ENCODE peak calls at places on chromosomes 11 and 22, in five cellular contexts. R, L, H, D and N are unnamed samples.

GRCh38 chr11:57432714-57433163 is 5.8 kb upstream of the SLC43A3 start:
- DNase-seq in R (peak), L (peak), H (peak), D (no peak), N (no peak)

GRCh38 chr11:115759622-115760527 is 255.7 kb upstream of the CADM1 start:
- DNase-seq in R (no peak), L (no peak), H (no peak), D (peak), N (no peak)

GRCh38 chr11:118892515-118892914 is 8.8 kb downstream of the CXCR5 start:
- DNase-seq in R (no peak), L (no peak), H (no peak), D (no peak), N (no peak)

GRCh38 chr11:3207530-3208189 is 11.0 kb downstream of the MRGPRG start:
- DNase-seq in R (no peak), L (no peak), H (no peak), D (peak), N (no peak)

GRCh38 chr11:17770917-17771316 is 36.3 kb downstream of the KCNC1 start:
- DNase-seq in R (no peak), L (no peak), H (peak), D (no peak), N (no peak)

GRCh38 chr22:50714150-50714549 is 23.9 kb upstream of the ACR start:
- DNase-seq in R (no peak), L (no peak), H (no peak), D (peak), N (no peak)

GRCh38 chr11:96114178-96115070 is 190.5 kb upstream of the MTMR2 start:
- DNase-seq in R (no peak), L (no peak), H (peak), D (no peak), N (no peak)

GRCh38 chr11:2792376-2793250 is 92.8 kb upstream of the KCNQ1OT1 start:
- DNase-seq in R (no peak), L (no peak), H (no peak), D (peak), N (no peak)

GRCh38 chr22:23075525-23076216 is 5.4 kb downstream of the GNAZ start:
- DNase-seq in R (no peak), L (no peak), H (no peak), D (peak), N (no peak)

DNA sequence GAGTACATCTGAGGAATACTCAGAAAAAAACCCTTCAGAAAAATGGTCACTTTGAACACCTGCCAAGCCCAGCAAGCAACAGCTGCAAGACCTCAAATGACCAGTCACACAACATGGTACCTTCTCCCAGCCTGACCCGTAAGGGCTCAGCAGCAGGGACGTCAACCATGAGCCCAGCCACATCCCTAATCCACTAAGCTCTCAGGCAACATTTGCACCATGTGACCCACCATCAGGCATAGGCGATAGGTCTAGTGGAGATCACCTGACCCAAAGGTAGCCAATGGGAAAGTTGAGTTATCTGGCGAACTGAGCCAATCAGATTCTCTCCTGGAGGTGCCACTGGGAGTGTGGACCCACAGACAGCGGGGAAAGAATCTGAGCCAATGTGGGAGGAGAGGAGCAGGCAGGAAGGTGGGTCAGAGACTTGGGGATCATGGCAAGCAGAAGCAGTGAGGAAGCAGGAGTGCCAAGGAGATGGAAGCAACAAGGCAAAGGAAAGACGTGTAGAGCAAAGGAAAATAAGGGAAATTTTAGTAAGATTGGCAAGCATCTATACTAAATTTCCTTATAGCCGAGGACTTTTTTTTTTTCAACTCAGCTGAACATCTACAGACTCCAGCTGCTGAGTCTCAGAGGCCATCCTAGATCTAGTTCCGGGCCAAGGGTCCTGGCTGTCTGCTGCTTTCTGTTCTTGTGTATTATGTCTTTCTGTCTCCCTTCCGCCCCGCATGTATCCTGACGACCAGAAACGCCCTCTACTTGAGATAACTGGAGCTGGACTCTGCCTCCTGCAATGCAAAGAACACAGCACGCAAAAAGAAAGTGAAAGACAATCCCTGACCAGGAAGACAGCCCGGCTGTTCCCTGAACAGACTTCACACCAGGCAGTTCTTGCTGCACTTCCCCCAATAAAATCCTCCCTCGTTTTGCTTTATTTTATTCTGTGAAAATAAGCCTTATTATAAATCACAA is 11.0 kb upstream of the PLAAT2 start:
- DNase-seq in R (no peak), L (peak), H (peak), D (no peak), N (no peak)
- H3K4me3 ChIP-seq in R (no peak), L (peak), H (peak), D (no peak), N (peak)

GRCh38 chr11:76242004-76242779 is 35.9 kb upstream of the WNT11 start:
- DNase-seq in R (no peak), L (no peak), H (no peak), D (no peak), N (no peak)

GRCh38 chr11:76243648-76244285 is 37.5 kb upstream of the WNT11 start:
- DNase-seq in R (no peak), L (no peak), H (no peak), D (no peak), N (no peak)

GRCh38 chr11:76241243-76242000 is 35.1 kb upstream of the WNT11 start:
- DNase-seq in R (no peak), L (no peak), H (no peak), D (no peak), N (no peak)

GRCh38 chr11:76244311-76245061 is 38.2 kb upstream of the WNT11 start:
- DNase-seq in R (no peak), L (no peak), H (no peak), D (no peak), N (no peak)

DNA sequence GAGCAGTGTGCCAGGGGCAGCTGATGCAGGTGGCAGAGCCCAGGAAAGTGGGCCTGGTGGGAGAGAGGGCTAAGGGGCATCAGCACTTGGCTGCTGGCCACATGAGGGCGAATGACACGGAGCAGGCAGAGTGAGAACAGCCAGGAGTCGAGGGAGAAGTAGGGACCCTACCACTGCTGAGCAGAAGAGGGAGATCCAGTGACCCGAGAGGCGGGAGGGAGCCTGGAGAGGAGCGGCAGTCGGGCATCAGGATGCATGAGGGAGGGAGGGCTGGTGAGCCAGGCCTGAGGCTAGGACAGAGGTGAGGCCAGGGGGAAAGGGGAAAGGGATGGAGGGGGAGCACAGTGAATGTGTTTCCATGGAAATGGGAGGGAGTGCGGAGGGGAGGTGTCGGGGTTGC is 36.9 kb upstream of the WNT11 start:
- DNase-seq in R (no peak), L (no peak), H (no peak), D (no peak), N (no peak)
- H3K4me3 ChIP-seq in R (no peak), L (no peak), H (no peak), D (no peak), N (no peak)

GRCh38 chr11:65947603-65948125 is 2.4 kb downstream of the TSGA10IP start:
- DNase-seq in R (no peak), L (no peak), H (no peak), D (no peak), N (no peak)

GRCh38 chr11:65945430-65945911 is at the start of gene TSGA10IP:
- DNase-seq in R (no peak), L (no peak), H (no peak), D (no peak), N (no peak)

GRCh38 chr11:65945941-65946558 is 770 bp downstream of the TSGA10IP start:
- DNase-seq in R (no peak), L (no peak), H (no peak), D (no peak), N (no peak)

GRCh38 chr11:65947133-65947532 is 1.9 kb downstream of the TSGA10IP start:
- DNase-seq in R (no peak), L (no peak), H (no peak), D (no peak), N (no peak)

GRCh38 chr11:65946655-65947054 is 1.4 kb downstream of the TSGA10IP start:
- DNase-seq in R (no peak), L (no peak), H (no peak), D (no peak), N (no peak)
- H3K4me3 ChIP-seq in R (no peak), L (no peak), H (no peak), D (no peak), N (no peak)

GRCh38 chr11:8263109-8263768 is 439 bp downstream of the LMO1 start:
- DNase-seq in R (no peak), L (no peak), H (no peak), D (no peak), N (no peak)
- H3K4me3 ChIP-seq in R (peak), L (peak), H (peak), D (peak), N (peak)

GRCh38 chr11:102313225-102313940 is 3.9 kb upstream of the BIRC3 start:
- DNase-seq in R (no peak), L (no peak), H (no peak), D (no peak), N (no peak)
- H3K4me3 ChIP-seq in R (no peak), L (peak), H (no peak), D (peak), N (no peak)

DNA sequence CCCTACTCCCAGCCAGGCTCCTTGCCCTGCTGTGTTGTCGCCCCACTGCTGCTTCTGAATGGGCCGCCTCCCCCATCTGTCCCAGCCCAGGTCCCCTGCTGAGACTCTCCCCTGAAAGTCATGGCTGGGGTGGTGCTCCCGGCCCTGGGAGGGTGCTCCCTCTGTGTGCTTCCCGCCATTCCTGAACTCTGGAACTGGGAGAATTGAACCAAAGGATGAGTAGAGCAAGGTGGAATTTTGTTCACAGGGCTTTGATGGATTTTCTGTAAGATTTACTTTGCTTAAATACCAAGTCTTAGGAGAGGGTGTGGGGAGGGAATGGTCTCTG is 402 bp downstream of the APOBEC3G start:
- DNase-seq in R (no peak), L (no peak), H (no peak), D (no peak), N (no peak)
- H3K4me3 ChIP-seq in R (peak), L (peak), H (peak), D (peak), N (peak)

DNA sequence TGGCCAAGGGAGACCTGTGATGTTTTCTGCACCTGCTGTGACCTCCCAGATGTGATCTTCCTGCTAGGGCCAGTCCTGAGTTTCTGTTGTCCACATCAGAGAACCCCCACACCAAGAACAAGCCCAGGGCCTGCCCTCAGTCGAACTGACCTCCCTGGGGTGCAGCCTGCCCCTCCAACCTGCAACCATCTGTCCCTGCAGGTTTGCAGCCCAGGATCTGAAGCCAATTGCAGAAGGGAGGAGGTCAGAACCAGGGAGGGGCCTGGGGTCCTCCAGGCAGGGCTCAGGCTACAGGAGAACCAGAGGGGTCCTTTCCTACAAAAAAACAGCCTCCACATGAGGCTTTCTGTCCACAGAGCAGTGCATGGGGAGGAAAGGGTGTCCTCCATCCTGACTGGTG is 807 bp downstream of the TRIM3 start:
- DNase-seq in R (no peak), L (no peak), H (no peak), D (no peak), N (no peak)
- H3K4me3 ChIP-seq in R (peak), L (peak), H (peak), D (peak), N (peak)

GRCh38 chr11:121930004-121930965 is 185.7 kb downstream of the BLID start:
- DNase-seq in R (peak), L (no peak), H (no peak), D (no peak), N (no peak)
- H3K4me3 ChIP-seq in R (peak), L (peak), H (no peak), D (no peak), N (peak)